ENCODE peak calls at places on chromosomes 16 and 17, in seven cellular contexts. S, O, Y, T, W, J and V are unnamed samples.

GRCh38 chr16:11017499-11017898 is 73.1 kb downstream of the CLEC16A start:
- DNase-seq in T (no peak), O (no peak), Y (no peak), W (no peak), J (no peak), S (no peak), V (no peak)

GRCh38 chr17:45244725-45245656 is 16.9 kb downstream of the SPATA32 start:
- DNase-seq in J (no peak), T (no peak), Y (peak), O (no peak), W (no peak), S (no peak), V (no peak)

GRCh38 chr17:3020381-3020780 is 43.0 kb downstream of the OR1D5 start:
- DNase-seq in T (no peak), O (no peak), Y (no peak), W (no peak), J (no peak), S (no peak), V (no peak)

GRCh38 chr16:56866955-56867830 is 2.2 kb downstream of the SLC12A3 start:
- DNase-seq in J (peak), O (no peak), S (peak), Y (no peak), T (no peak), W (no peak), V (peak)

GRCh38 chr17:40168262-40168832 is 8.9 kb upstream of the RAPGEFL1 start:
- DNase-seq in J (peak), W (no peak), S (peak), O (peak), T (no peak), Y (peak), V (peak)

GRCh38 chr16:25747160-25747758 is 55.5 kb downstream of the HS3ST4 start:
- DNase-seq in Y (no peak), W (no peak), T (no peak), S (no peak), J (no peak), O (no peak), V (peak)

GRCh38 chr16:12629271-12629670 is 174.4 kb downstream of the CPPED1 start:
- DNase-seq in W (no peak), T (no peak), O (no peak), S (no peak), Y (no peak), J (no peak), V (no peak)

GRCh38 chr17:53032861-53033271 is 789.9 kb upstream of the KIF2B start:
- DNase-seq in W (no peak), S (peak), J (no peak), O (no peak), T (no peak), Y (no peak), V (peak)

GRCh38 chr16:1367486-1368174 is 15.9 kb downstream of the GNPTG start:
- DNase-seq in O (no peak), T (no peak), S (no peak), W (no peak), J (peak), Y (no peak), V (no peak)

GRCh38 chr16:30609002-30609927 is 924 bp downstream of the ZNF689 start:
- DNase-seq in S (no peak), O (no peak), T (no peak), J (peak), W (peak), Y (peak), V (peak)

GRCh38 chr17:80671039-80671822 is 126.6 kb downstream of the RPTOR start:
- DNase-seq in T (no peak), O (no peak), Y (no peak), W (no peak), J (no peak), S (no peak), V (no peak)

GRCh38 chr17:77456951-77457548 is 316.3 kb downstream of the SEC14L1 start:
- DNase-seq in J (no peak), O (no peak), Y (no peak), T (no peak), S (no peak), W (no peak), V (no peak)

GRCh38 chr17:30920282-30920681 is 1.5 kb upstream of the ADAP2 start:
- DNase-seq in T (no peak), S (no peak), W (peak), Y (no peak), O (peak), J (no peak), V (no peak)
- TF ChIP-seq CTCF in T (no peak), S (no peak), W (no peak), Y (no peak), O (peak), J (no peak), V (no peak)

DNA sequence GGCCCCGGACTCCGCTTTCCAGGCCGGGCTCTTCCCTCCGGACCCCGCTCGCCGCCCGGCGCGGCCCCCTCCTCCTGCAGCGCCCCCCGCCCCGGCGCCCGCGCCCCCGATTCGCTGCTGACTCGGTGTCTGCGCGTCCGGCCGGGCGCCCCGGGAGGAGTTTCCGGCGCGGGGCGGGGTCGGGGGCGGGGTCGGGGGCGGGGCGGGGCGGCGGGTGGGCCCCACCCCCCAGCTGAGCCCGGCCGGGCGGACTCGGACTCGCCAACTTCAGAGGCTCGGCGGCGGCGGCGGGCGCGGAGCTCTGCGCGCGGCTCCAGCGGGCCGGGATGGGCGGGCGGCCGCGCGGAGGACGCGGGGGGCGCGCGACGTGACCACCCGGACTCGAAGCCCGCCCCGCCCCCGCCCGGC is at the start of gene METRNL:
- DNase-seq in S (peak), O (no peak), J (peak), T (peak), W (peak), Y (peak), V (peak)
- H3K4me3 ChIP-seq in S (peak), O (peak), J (peak), T (peak), W (peak), Y (peak), V (peak)

GRCh38 chr17:74960739-74961342 is 11.7 kb downstream of the HID1 start:
- DNase-seq in O (peak), S (peak), W (no peak), Y (peak), T (no peak), J (no peak), V (peak)
- TF ChIP-seq CTCF in O (peak), S (peak), W (peak), Y (no peak), T (no peak), J (no peak), V (peak)

DNA sequence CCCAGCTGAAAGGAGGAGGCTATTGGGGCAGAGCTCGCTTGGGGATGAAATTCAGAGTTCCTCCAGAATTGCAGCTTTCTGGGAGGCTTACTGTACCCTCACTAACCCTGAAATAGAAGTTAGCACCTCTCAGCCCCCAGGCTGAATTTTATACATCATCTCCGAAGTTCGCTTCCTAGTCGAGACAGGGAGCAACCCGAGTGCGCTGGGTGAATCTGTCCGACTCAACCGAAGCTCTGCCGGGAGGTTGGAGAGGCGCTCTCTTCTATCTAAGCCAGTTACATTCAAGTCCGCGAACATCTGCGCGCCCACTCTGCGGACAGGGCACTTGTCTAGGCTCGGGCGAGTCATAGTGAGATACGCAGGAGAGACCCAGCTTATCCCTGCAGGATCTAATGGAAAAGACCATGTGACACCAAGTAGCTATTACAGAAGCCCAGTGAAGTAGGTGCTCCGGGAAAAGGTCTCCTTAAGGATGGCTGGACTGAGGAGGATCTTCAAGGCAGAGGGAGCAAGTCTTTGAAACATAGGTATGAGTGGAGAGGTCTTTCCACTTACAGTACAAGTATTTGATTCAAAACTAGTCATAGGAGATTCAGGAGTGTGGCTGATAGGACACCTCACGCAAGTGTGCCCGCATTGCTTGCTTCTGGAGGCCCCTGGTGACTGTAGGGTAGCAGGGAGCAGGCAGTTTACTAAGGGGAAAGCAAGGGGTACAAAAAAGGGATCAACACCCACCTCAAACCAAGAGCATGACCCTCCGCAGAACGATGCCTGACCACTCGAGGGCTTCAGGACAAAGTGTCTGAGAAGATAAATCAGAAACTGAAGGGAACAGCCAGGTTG is 667 bp upstream of the HES7 start:
- DNase-seq in W (no peak), J (no peak), O (no peak), Y (no peak), S (no peak), T (no peak), V (peak)
- H3K4me3 ChIP-seq in W (peak), J (no peak), O (peak), Y (peak), S (peak), T (peak), V (peak)

DNA sequence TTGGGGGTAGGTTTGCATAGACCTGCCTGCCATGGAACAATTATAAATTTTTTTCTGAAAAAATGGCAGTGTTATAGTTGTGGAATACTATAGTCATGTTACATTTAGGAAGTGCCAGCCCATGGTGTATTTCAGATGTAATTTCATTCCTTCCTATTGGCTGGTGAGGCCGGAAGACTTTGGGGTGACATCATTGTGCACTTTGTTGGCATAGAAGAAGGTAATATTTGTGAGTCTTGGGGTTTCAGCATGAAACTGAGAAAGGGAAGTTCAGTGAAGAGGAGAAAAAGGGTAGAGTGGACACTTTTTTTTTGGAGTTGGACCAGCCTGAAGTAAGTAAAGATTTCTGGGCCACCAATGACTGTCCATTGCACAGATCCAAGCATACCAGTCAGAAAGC is 16.0 kb upstream of the HEATR6 start:
- DNase-seq in W (no peak), T (no peak), J (peak), S (no peak), Y (no peak), O (no peak), V (no peak)
- TF ChIP-seq CTCF in W (no peak), T (no peak), J (no peak), S (no peak), Y (no peak), O (no peak), V (no peak)